ENCODE peak calls at places on chromosomes 7 and 10, in eight cellular contexts. S is WERI-Rb-1, X is NCI-H226, O is brain microvascular endothelial cell, B is pulmonary artery endothelial cell, H is endodermal cell, G is naive B cell, F is HFF-Myc. W is an unnamed sample.
A peak's percentile ranks its signal among the peaks of the same experiment; 100 is the strongest.

GRCh38 chr7:138668197-138668596 is 33.0 kb downstream of the SVOPL start:
- DNase-seq in S (no peak), G (no peak), X (no peak), H (no peak), F (no peak), B (no peak), O (no peak), W (no peak)

GRCh38 chr7:28685291-28685659 is 272.9 kb downstream of the TRIL start:
- DNase-seq in G (no peak), H (peak; percentile 59), O (no peak), F (no peak), X (no peak), B (no peak), S (no peak), W (peak; percentile 8)

GRCh38 chr7:16509829-16510228 is 16.8 kb upstream of the LRRC72 start:
- DNase-seq in X (no peak), O (no peak), G (no peak), F (no peak), S (no peak), H (no peak), B (no peak), W (no peak)

GRCh38 chr10:9634466-9634865 is 1383.2 kb upstream of the CELF2 start:
- DNase-seq in B (no peak), F (no peak), H (no peak), G (no peak), X (peak; percentile 5), S (no peak), O (peak; percentile 78), W (no peak)

GRCh38 chr7:30920584-30921539 is 9.2 kb downstream of the AQP1 start:
- DNase-seq in F (no peak), H (peak; percentile 39), O (peak; percentile 41), S (peak; percentile 15), B (no peak), X (peak; percentile 56), G (no peak), W (no peak)

GRCh38 chr7:137591444-137591843 is 247.9 kb upstream of the PTN start:
- DNase-seq in G (no peak), B (no peak), F (peak; percentile 21), O (peak; percentile 32), H (peak; percentile 60), X (peak; percentile 20), S (no peak), W (no peak)

GRCh38 chr7:304574-305409 is 14.8 kb downstream of the FOXL3 start:
- DNase-seq in F (no peak), O (no peak), X (no peak), G (no peak), S (no peak), H (no peak), B (no peak), W (no peak)

GRCh38 chr10:132421377-132422168 is 24.6 kb downstream of the PWWP2B start:
- DNase-seq in X (no peak), B (no peak), S (peak; percentile 95), G (peak; percentile 67), F (no peak), H (no peak), O (peak; percentile 27), W (no peak)

GRCh38 chr7:30752484-30752883 is 549 bp downstream of the INMT start:
- DNase-seq in S (no peak), X (no peak), H (no peak), F (no peak), G (no peak), B (no peak), O (no peak), W (no peak)

GRCh38 chr10:69801094-69801433 is 642 bp upstream of the COL13A1 start:
- DNase-seq in X (peak; percentile 61), H (peak; percentile 96), O (peak; percentile 58), S (peak; percentile 89), F (no peak), G (no peak), B (no peak), W (no peak)

GRCh38 chr10:133141963-133142350 is 18.1 kb upstream of the KNDC1 start:
- DNase-seq in G (no peak), B (no peak), X (no peak), H (no peak), F (no peak), O (no peak), S (no peak), W (no peak)

GRCh38 chr10:11330383-11331020 is 280.9 kb downstream of the USP6NL start:
- DNase-seq in H (no peak), G (no peak), B (peak; percentile 50), X (no peak), F (peak; percentile 45), O (peak; percentile 44), S (no peak), W (no peak)

GRCh38 chr7:92766461-92767003 is 69.8 kb downstream of the CDK6 start:
- DNase-seq in B (no peak), O (peak; percentile 42), H (no peak), S (no peak), F (no peak), X (peak; percentile 72), G (no peak), W (no peak)

GRCh38 chr7:50771120-50772002 is 11.3 kb downstream of the GRB10 start:
- DNase-seq in H (no peak), S (no peak), G (no peak), O (no peak), X (no peak), F (no peak), B (no peak), W (no peak)

GRCh38 chr10:1551636-1552338 is 185.5 kb downstream of the ADARB2 start:
- DNase-seq in X (no peak), H (no peak), O (no peak), S (no peak), G (no peak), B (no peak), F (no peak), W (no peak)

GRCh38 chr10:484925-485661 is 204.4 kb downstream of the DIP2C start:
- DNase-seq in S (no peak), F (no peak), H (peak; percentile 42), O (peak; percentile 23), B (no peak), X (no peak), G (peak; percentile 42), W (peak; percentile 12)

GRCh38 chr7:98569606-98570337 is 47.3 kb upstream of the NPTX2 start:
- DNase-seq in H (no peak), X (no peak), O (no peak), B (no peak), G (no peak), S (no peak), F (no peak), W (no peak)

GRCh38 chr10:7610651-7611389 is 55.9 kb downstream of the ITIH5 start:
- DNase-seq in G (no peak), O (no peak), F (peak; percentile 1), B (no peak), S (no peak), X (peak; percentile 64), H (no peak), W (no peak)

GRCh38 chr10:22999942-23000341 is 72.1 kb downstream of the ARMC3 start:
- DNase-seq in S (peak; percentile 13), X (no peak), F (no peak), O (no peak), B (no peak), H (peak; percentile 56), G (no peak), W (no peak)

GRCh38 chr10:118768041-118768933 is 13.5 kb upstream of the CACUL1 start:
- DNase-seq in X (no peak), G (no peak), B (no peak), H (no peak), S (no peak), O (no peak), F (no peak), W (no peak)

GRCh38 chr7:23184709-23185354 is 3.0 kb downstream of the NUP42 start:
- DNase-seq in G (no peak), S (peak; percentile 43), O (peak; percentile 57), B (no peak), F (peak; percentile 52), X (peak; percentile 45), H (peak; percentile 52), W (no peak)

GRCh38 chr10:58389024-58389423 is 3.8 kb downstream of the TFAM start:
- DNase-seq in S (no peak), H (no peak), F (no peak), B (no peak), G (no peak), X (no peak), O (no peak), W (no peak)

GRCh38 chr7:17903337-17903736 is 37.0 kb downstream of the SNX13 start:
- DNase-seq in H (no peak), O (no peak), F (no peak), X (no peak), S (no peak), B (no peak), G (no peak), W (no peak)

GRCh38 chr7:50664461-50664922 is 99.3 kb upstream of the DDC start:
- DNase-seq in X (peak; percentile 67), H (no peak), S (no peak), G (no peak), F (no peak), B (no peak), O (peak; percentile 42), W (no peak)